ENCODE peak calls at places on chromosome 14, in five cellular contexts. P is NCI-H526, N is heart left ventricle, C is retina, Z is HuH-7. A is an unnamed sample.

GRCh38 chr14:51028851-51029754 is 65.8 kb downstream of the TRIM9 start:
- DNase-seq in C (peak; percentile 47), N (no peak), P (peak; percentile 16), Z (no peak), A (no peak)

GRCh38 chr14:103657466-103657865 is 28.5 kb downstream of the KLC1 start:
- DNase-seq in Z (no peak), P (no peak), C (no peak), N (peak; percentile 57), A (no peak)

GRCh38 chr14:29927596-29928341 is at the start of gene PRKD1:
- DNase-seq in N (peak; percentile 71), C (peak; percentile 74), Z (peak; percentile 89), P (peak; percentile 66), A (peak; percentile 81)

GRCh38 chr14:52307870-52308269 is 6.2 kb upstream of the PTGER2 start:
- DNase-seq in P (no peak), Z (no peak), N (no peak), C (no peak), A (no peak)

GRCh38 chr14:102554835-102555819 is 37.3 kb upstream of the RCOR1 start:
- DNase-seq in N (peak; percentile 59), C (peak; percentile 80), Z (no peak), P (peak; percentile 27), A (peak; percentile 83)

GRCh38 chr14:96176811-96177211 is 27.8 kb upstream of the BDKRB2 start:
- DNase-seq in P (no peak), N (peak; percentile 36), C (no peak), Z (no peak), A (no peak)

GRCh38 chr14:74975059-74975810 is 19.8 kb upstream of the PGF start:
- DNase-seq in C (no peak), P (no peak), N (peak; percentile 90), Z (no peak), A (no peak)

GRCh38 chr14:49297102-49297501 is 289.1 kb downstream of the RPS29 start:
- DNase-seq in C (no peak), Z (no peak), P (peak; percentile 48), N (no peak), A (no peak)

GRCh38 chr14:101495284-101495683 is 66.0 kb upstream of the DIO3 start:
- DNase-seq in Z (no peak), N (no peak), P (no peak), C (no peak), A (no peak)

GRCh38 chr14:102805454-102805891 is 28.2 kb downstream of the TRAF3 start:
- DNase-seq in N (no peak), P (no peak), C (no peak), Z (no peak), A (no peak)

GRCh38 chr14:23610090-23610814 is 25.9 kb upstream of the DHRS2 start:
- DNase-seq in N (no peak), Z (no peak), P (no peak), C (no peak), A (no peak)

GRCh38 chr14:89491701-89492381 is 74.8 kb upstream of the FOXN3 start:
- DNase-seq in N (no peak), Z (no peak), P (no peak), C (no peak), A (no peak)

GRCh38 chr14:96267336-96267735 is 11.3 kb downstream of the BDKRB1 start:
- DNase-seq in Z (no peak), P (no peak), N (no peak), C (no peak), A (no peak)

GRCh38 chr14:101186544-101186943 is 283.0 kb upstream of the RTL1 start:
- DNase-seq in C (no peak), P (no peak), N (no peak), Z (no peak), A (no peak)

GRCh38 chr14:23561873-23562821 is 5.4 kb downstream of the AP1G2 start:
- DNase-seq in P (no peak), C (no peak), N (no peak), Z (no peak), A (no peak)

GRCh38 chr14:93042968-93043940 is 72.5 kb downstream of the ITPK1 start:
- DNase-seq in Z (peak; percentile 76), N (peak; percentile 91), C (no peak), P (no peak), A (no peak)

GRCh38 chr14:58282925-58283593 is 15.3 kb upstream of the ARID4A start:
- DNase-seq in Z (no peak), P (no peak), N (no peak), C (no peak), A (no peak)

GRCh38 chr14:94363171-94363624 is 25.2 kb downstream of the SERPINA1 start:
- DNase-seq in C (no peak), N (no peak), Z (no peak), P (no peak), A (no peak)

GRCh38 chr14:100740196-100740825 is 13.6 kb downstream of the DLK1 start:
- DNase-seq in Z (no peak), C (no peak), P (no peak), N (peak; percentile 6), A (no peak)

GRCh38 chr14:51004801-51005526 is 60.7 kb upstream of the PYGL start:
- DNase-seq in Z (peak; percentile 19), P (no peak), C (no peak), N (no peak), A (no peak)

GRCh38 chr14:68792830-68793733 is at the start of gene ZFP36L1:
- DNase-seq in Z (peak; percentile 89), P (peak; percentile 24), C (peak; percentile 95), N (peak; percentile 96), A (peak; percentile 89)

GRCh38 chr14:75339059-75339458 is 60.4 kb downstream of the FOS start:
- DNase-seq in P (no peak), C (no peak), Z (no peak), N (no peak), A (no peak)

GRCh38 chr14:34029921-34030334 is 79.1 kb upstream of the EGLN3 start:
- DNase-seq in C (no peak), N (peak; percentile 70), P (peak; percentile 19), Z (no peak), A (peak; percentile 47)

GRCh38 chr14:71245659-71246361 is 338.6 kb downstream of the PCNX1 start:
- DNase-seq in Z (no peak), C (no peak), N (no peak), P (no peak), A (no peak)

GRCh38 chr14:91126761-91127160 is 12.9 kb downstream of the DGLUCY start:
- DNase-seq in Z (no peak), P (no peak), N (peak; percentile 52), C (no peak), A (no peak)

GRCh38 chr14:87121716-87122115 is 871.3 kb downstream of the GALC start:
- DNase-seq in C (no peak), N (no peak), P (peak; percentile 1), Z (no peak), A (no peak)

GRCh38 chr14:86936556-86936955 is 1056.4 kb downstream of the GALC start:
- DNase-seq in Z (no peak), C (no peak), N (no peak), P (no peak), A (no peak)

GRCh38 chr14:104420990-104421389 is 158.6 kb upstream of the C14orf180 start:
- DNase-seq in P (no peak), C (no peak), Z (no peak), N (no peak), A (no peak)

GRCh38 chr14:39948235-39948634 is 516.0 kb upstream of the FBXO33 start:
- DNase-seq in N (no peak), P (no peak), C (no peak), Z (no peak), A (no peak)

A was measured in H1.